ENCODE peak calls at places on chromosomes 4 and X, in ten cellular contexts. G is fibroblast of the conjunctiva; W is hippocampal formation; D is immature natural killer cell; R is NCI-H1930; L is CD4-positive, alpha-beta T cell; X is germinal center; M is left cardiac atrium; C is SK-MEL-5; J is amniotic epithelial cell. P is an unnamed sample.

GRCh38 chr4:4269856-4270255 is 20.1 kb downstream of the LYAR start:
- DNase-seq in C (no peak), D (peak), M (no peak), W (no peak), R (no peak), G (no peak), X (no peak), J (peak), L (peak), P (peak)

GRCh38 chr4:47050986-47051725 is 19.8 kb downstream of the GABRB1 start:
- DNase-seq in L (no peak), G (no peak), W (no peak), C (peak), M (no peak), X (no peak), J (no peak), R (no peak), D (no peak), P (no peak)

GRCh38 chr4:7041851-7042696 is 1.1 kb upstream of the TADA2B start:
- DNase-seq in R (no peak), G (no peak), X (peak), C (peak), M (peak), J (no peak), L (no peak), D (no peak), W (no peak), P (no peak)

GRCh38 chr4:37970702-37971101 is 10.5 kb downstream of the PTTG2 start:
- DNase-seq in G (no peak), X (peak), W (peak), M (peak), D (peak), L (peak), J (peak), R (no peak), C (peak), P (peak)

GRCh38 chrX:102516314-102516936 is at the start of gene TMSB15A:
- DNase-seq in G (peak), L (peak), D (peak), J (peak), C (peak), W (peak), M (peak), X (peak), R (peak), P (no peak)

GRCh38 chr4:37641886-37642849 is 44.0 kb downstream of the RELL1 start:
- DNase-seq in R (no peak), D (no peak), L (no peak), M (no peak), J (no peak), W (no peak), X (no peak), G (no peak), C (no peak), P (no peak)

GRCh38 chr4:108078024-108078733 is 88.5 kb downstream of the HADH start:
- DNase-seq in W (no peak), D (no peak), M (no peak), R (no peak), L (no peak), G (no peak), C (no peak), X (no peak), J (peak), P (no peak)

GRCh38 chr4:4914059-4914820 is 54.8 kb downstream of the MSX1 start:
- DNase-seq in D (no peak), M (no peak), L (no peak), C (no peak), R (no peak), W (no peak), X (no peak), J (peak), G (peak), P (no peak)

GRCh38 chr4:3302786-3303444 is 10.1 kb downstream of the RGS12 start:
- DNase-seq in G (no peak), W (no peak), L (no peak), C (no peak), M (peak), X (no peak), R (no peak), J (no peak), D (no peak), P (no peak)

GRCh38 chr4:8377103-8378075 is 63.1 kb downstream of the ACOX3 start:
- DNase-seq in G (no peak), J (no peak), W (no peak), D (no peak), R (no peak), C (no peak), M (no peak), L (no peak), X (no peak), P (no peak)

GRCh38 chr4:42048394-42048793 is 58.1 kb downstream of the SLC30A9 start:
- DNase-seq in G (peak), R (no peak), C (no peak), W (no peak), X (no peak), L (no peak), D (no peak), J (peak), M (no peak), P (no peak)

GRCh38 chr4:11700751-11701226 is 272.1 kb upstream of the HS3ST1 start:
- DNase-seq in D (no peak), R (no peak), C (no peak), J (peak), L (no peak), W (no peak), X (no peak), M (no peak), G (no peak), P (no peak)

GRCh38 chrX:20333672-20334071 is 67.0 kb upstream of the RPS6KA3 start:
- DNase-seq in D (no peak), L (no peak), W (no peak), R (no peak), X (no peak), M (no peak), C (no peak), G (no peak), J (no peak), P (no peak)

GRCh38 chrX:10633722-10634121 is 13.3 kb upstream of the MID1 start:
- DNase-seq in C (peak), L (no peak), X (no peak), W (no peak), M (peak), D (no peak), J (peak), G (peak), R (no peak), P (no peak)

GRCh38 chr4:101346312-101346561 is 1.1 kb downstream of the PPP3CA start:
- DNase-seq in M (no peak), L (peak), W (peak), J (no peak), R (no peak), X (peak), G (no peak), D (peak), C (no peak), P (peak)

GRCh38 chr4:26476545-26476944 is 13.7 kb downstream of the CCKAR start:
- DNase-seq in W (no peak), D (no peak), C (no peak), X (no peak), J (no peak), G (no peak), R (no peak), L (no peak), M (no peak), P (no peak)

GRCh38 chrX:17098516-17099247 is 152.2 kb downstream of the REPS2 start:
- DNase-seq in D (no peak), W (no peak), R (no peak), L (no peak), M (no peak), X (no peak), J (no peak), G (no peak), C (no peak), P (no peak)

GRCh38 chr4:15188581-15189539 is 186.6 kb downstream of the CPEB2 start:
- DNase-seq in L (no peak), J (no peak), X (no peak), D (no peak), W (no peak), M (no peak), R (no peak), C (no peak), G (no peak), P (no peak)

GRCh38 chr4:123856689-123857545 is 460.3 kb downstream of the SPRY1 start:
- DNase-seq in W (peak), M (peak), X (no peak), D (no peak), R (peak), C (peak), L (no peak), J (peak), G (no peak), P (no peak)

GRCh38 chrX:71618303-71618721 is at the start of gene CXCR3:
- DNase-seq in L (no peak), D (peak), M (no peak), R (no peak), J (peak), G (no peak), W (no peak), X (no peak), C (no peak), P (peak)

GRCh38 chrX:47091149-47091775 is 13.0 kb downstream of the RGN start:
- DNase-seq in C (peak), W (peak), M (no peak), D (no peak), G (no peak), R (no peak), X (no peak), J (peak), L (no peak), P (no peak)

GRCh38 chrX:151697537-151697936 is 2.3 kb downstream of the PRRG3 start:
- DNase-seq in M (no peak), J (no peak), D (no peak), C (no peak), X (no peak), G (peak), R (no peak), L (no peak), W (no peak), P (no peak)

GRCh38 chrX:106170318-106170717 is 2.2 kb downstream of the PWWP3B start:
- DNase-seq in W (no peak), R (no peak), D (no peak), L (no peak), X (no peak), G (peak), M (no peak), J (peak), C (peak), P (no peak)

GRCh38 chr4:48129307-48130014 is 4.6 kb downstream of the TXK start:
- DNase-seq in W (no peak), D (peak), J (peak), M (peak), G (no peak), R (no peak), X (no peak), C (no peak), L (no peak), P (peak)

GRCh38 chr4:119729815-119730643 is 101.4 kb upstream of the PDE5A start:
- DNase-seq in J (peak), W (no peak), C (no peak), X (no peak), L (no peak), M (peak), G (peak), D (no peak), R (no peak), P (no peak)

GRCh38 chrX:39017062-39017461 is 215.8 kb downstream of the MID1IP1 start:
- DNase-seq in L (no peak), J (no peak), X (no peak), G (no peak), C (peak), M (no peak), R (no peak), D (no peak), W (no peak), P (no peak)

GRCh38 chrX:153767674-153768055 is 3.6 kb downstream of the PLXNB3 start:
- DNase-seq in C (no peak), R (no peak), J (no peak), X (no peak), M (no peak), G (no peak), W (no peak), D (no peak), L (no peak), P (no peak)

GRCh38 chr4:124111922-124112321 is 600.6 kb downstream of the ANKRD50 start:
- DNase-seq in M (no peak), W (no peak), D (no peak), L (no peak), R (no peak), C (peak), G (peak), J (peak), X (no peak), P (no peak)

GRCh38 chr4:185305979-185306442 is 89.7 kb downstream of the LRP2BP start:
- DNase-seq in X (no peak), C (peak), L (no peak), G (peak), M (no peak), D (no peak), R (peak), J (peak), W (no peak), P (no peak)

GRCh38 chr4:48194986-48195773 is 61.1 kb upstream of the TXK start:
- DNase-seq in R (peak), D (no peak), X (no peak), C (no peak), L (no peak), J (peak), M (no peak), G (peak), W (no peak), P (no peak)

GRCh38 chr4:161252520-161253141 is 911.2 kb downstream of the FSTL5 start:
- DNase-seq in C (peak), R (peak), G (no peak), M (no peak), W (no peak), D (no peak), J (peak), X (peak), L (no peak), P (no peak)

GRCh38 chr4:40718571-40718970 is 31.2 kb upstream of the NSUN7 start:
- DNase-seq in D (no peak), L (no peak), M (no peak), W (no peak), G (no peak), C (no peak), X (no peak), J (no peak), R (no peak), P (no peak)

GRCh38 chr4:36310793-36311192 is 29.4 kb downstream of the DTHD1 start:
- DNase-seq in R (no peak), M (peak), D (peak), W (no peak), L (no peak), G (no peak), J (no peak), C (no peak), X (no peak), P (no peak)

GRCh38 chr4:140641105-140641555 is 72.4 kb upstream of the UCP1 start:
- DNase-seq in J (no peak), X (no peak), D (no peak), M (no peak), L (no peak), C (no peak), G (no peak), R (no peak), W (no peak), P (no peak)

GRCh38 chrX:121146059-121146628 is 98.7 kb downstream of the GLUD2 start:
- DNase-seq in J (no peak), L (no peak), D (no peak), X (no peak), M (no peak), R (no peak), W (no peak), C (no peak), G (no peak), P (no peak)